ENCODE peak calls at places on chromosomes 7 and 10, in nine cellular contexts. One of them, this sample, is unnamed.

GRCh38 chr7:1357601-1358271 is 101.5 kb downstream of the MICALL2 start:
- DNase-seq in dorsolateral prefrontal cortex: peak
- DNase-seq in SJSA1: no peak
- DNase-seq in tibial nerve: no peak
- DNase-seq in GM23248: peak
- DNase-seq in CD8-positive, alpha-beta T cell: no peak
- DNase-seq in lower lobe of right lung: peak
- DNase-seq in effector memory CD4-positive, alpha-beta T cell: no peak
- DNase-seq in prostate gland: no peak
- DNase-seq in this sample: no peak

GRCh38 chr7:50781371-50781770 is 1.3 kb downstream of the GRB10 start:
- DNase-seq in tibial nerve: no peak
- DNase-seq in lower lobe of right lung: no peak
- DNase-seq in dorsolateral prefrontal cortex: no peak
- DNase-seq in SJSA1: no peak
- DNase-seq in GM23248: no peak
- DNase-seq in CD8-positive, alpha-beta T cell: no peak
- DNase-seq in effector memory CD4-positive, alpha-beta T cell: no peak
- DNase-seq in prostate gland: peak
- DNase-seq in this sample: no peak

GRCh38 chr7:132203021-132203420 is 373.2 kb downstream of the PLXNA4 start:
- DNase-seq in CD8-positive, alpha-beta T cell: no peak
- DNase-seq in lower lobe of right lung: no peak
- DNase-seq in dorsolateral prefrontal cortex: no peak
- DNase-seq in tibial nerve: no peak
- DNase-seq in prostate gland: no peak
- DNase-seq in SJSA1: no peak
- DNase-seq in GM23248: no peak
- DNase-seq in effector memory CD4-positive, alpha-beta T cell: no peak
- DNase-seq in this sample: no peak

GRCh38 chr10:4334853-4335252 is 491.2 kb upstream of the AKR1E2 start:
- DNase-seq in tibial nerve: no peak
- DNase-seq in GM23248: no peak
- DNase-seq in lower lobe of right lung: no peak
- DNase-seq in prostate gland: no peak
- DNase-seq in CD8-positive, alpha-beta T cell: no peak
- DNase-seq in SJSA1: no peak
- DNase-seq in effector memory CD4-positive, alpha-beta T cell: no peak
- DNase-seq in dorsolateral prefrontal cortex: no peak
- DNase-seq in this sample: no peak

GRCh38 chr7:116169060-116169459 is 41.3 kb upstream of the TES start:
- DNase-seq in SJSA1: no peak
- DNase-seq in prostate gland: no peak
- DNase-seq in lower lobe of right lung: no peak
- DNase-seq in effector memory CD4-positive, alpha-beta T cell: no peak
- DNase-seq in CD8-positive, alpha-beta T cell: no peak
- DNase-seq in dorsolateral prefrontal cortex: no peak
- DNase-seq in tibial nerve: no peak
- DNase-seq in GM23248: peak
- DNase-seq in this sample: peak

GRCh38 chr7:13880789-13881188 is 108.7 kb downstream of the ETV1 start:
- DNase-seq in dorsolateral prefrontal cortex: no peak
- DNase-seq in effector memory CD4-positive, alpha-beta T cell: no peak
- DNase-seq in CD8-positive, alpha-beta T cell: no peak
- DNase-seq in SJSA1: no peak
- DNase-seq in lower lobe of right lung: no peak
- DNase-seq in GM23248: peak
- DNase-seq in tibial nerve: no peak
- DNase-seq in prostate gland: no peak
- DNase-seq in this sample: peak

GRCh38 chr10:16799621-16800020 is 17.6 kb downstream of the RSU1 start:
- DNase-seq in effector memory CD4-positive, alpha-beta T cell: no peak
- DNase-seq in SJSA1: no peak
- DNase-seq in tibial nerve: no peak
- DNase-seq in lower lobe of right lung: no peak
- DNase-seq in prostate gland: no peak
- DNase-seq in CD8-positive, alpha-beta T cell: no peak
- DNase-seq in GM23248: no peak
- DNase-seq in dorsolateral prefrontal cortex: no peak
- DNase-seq in this sample: no peak

GRCh38 chr10:129758591-129759021 is 205.5 kb downstream of the EBF3 start:
- DNase-seq in prostate gland: peak
- DNase-seq in effector memory CD4-positive, alpha-beta T cell: no peak
- DNase-seq in GM23248: no peak
- DNase-seq in dorsolateral prefrontal cortex: peak
- DNase-seq in lower lobe of right lung: peak
- DNase-seq in CD8-positive, alpha-beta T cell: no peak
- DNase-seq in SJSA1: peak
- DNase-seq in tibial nerve: no peak
- DNase-seq in this sample: no peak

GRCh38 chr7:74429153-74429747 is 24.5 kb upstream of the GTF2IRD1 start:
- DNase-seq in dorsolateral prefrontal cortex: no peak
- DNase-seq in CD8-positive, alpha-beta T cell: no peak
- DNase-seq in SJSA1: no peak
- DNase-seq in prostate gland: no peak
- DNase-seq in tibial nerve: no peak
- DNase-seq in GM23248: peak
- DNase-seq in lower lobe of right lung: no peak
- DNase-seq in effector memory CD4-positive, alpha-beta T cell: no peak
- DNase-seq in this sample: peak

GRCh38 chr10:64574371-64574770 is 1053.2 kb downstream of the REEP3 start:
- DNase-seq in lower lobe of right lung: no peak
- DNase-seq in SJSA1: no peak
- DNase-seq in tibial nerve: no peak
- DNase-seq in prostate gland: no peak
- DNase-seq in GM23248: no peak
- DNase-seq in CD8-positive, alpha-beta T cell: no peak
- DNase-seq in dorsolateral prefrontal cortex: no peak
- DNase-seq in effector memory CD4-positive, alpha-beta T cell: no peak
- DNase-seq in this sample: no peak

GRCh38 chr10:87505366-87506113 is 847 bp downstream of the MINPP1 start:
- DNase-seq in lower lobe of right lung: peak
- DNase-seq in GM23248: peak
- DNase-seq in prostate gland: peak
- DNase-seq in tibial nerve: no peak
- DNase-seq in dorsolateral prefrontal cortex: peak
- DNase-seq in effector memory CD4-positive, alpha-beta T cell: no peak
- DNase-seq in SJSA1: peak
- DNase-seq in CD8-positive, alpha-beta T cell: no peak
- DNase-seq in this sample: no peak

GRCh38 chr7:157442993-157443831 is 106.4 kb downstream of the DNAJB6 start:
- DNase-seq in dorsolateral prefrontal cortex: peak
- DNase-seq in CD8-positive, alpha-beta T cell: no peak
- DNase-seq in tibial nerve: no peak
- DNase-seq in SJSA1: peak
- DNase-seq in effector memory CD4-positive, alpha-beta T cell: no peak
- DNase-seq in GM23248: no peak
- DNase-seq in prostate gland: no peak
- DNase-seq in lower lobe of right lung: peak
- DNase-seq in this sample: no peak

GRCh38 chr10:42768581-42769152 is 13.9 kb upstream of the BMS1 start:
- DNase-seq in prostate gland: no peak
- DNase-seq in CD8-positive, alpha-beta T cell: no peak
- DNase-seq in dorsolateral prefrontal cortex: no peak
- DNase-seq in GM23248: no peak
- DNase-seq in tibial nerve: no peak
- DNase-seq in lower lobe of right lung: no peak
- DNase-seq in SJSA1: no peak
- DNase-seq in effector memory CD4-positive, alpha-beta T cell: no peak
- DNase-seq in this sample: no peak

GRCh38 chr10:76675951-76676587 is 961.5 kb downstream of the KCNMA1 start:
- DNase-seq in tibial nerve: peak
- DNase-seq in CD8-positive, alpha-beta T cell: no peak
- DNase-seq in GM23248: peak
- DNase-seq in prostate gland: no peak
- DNase-seq in lower lobe of right lung: no peak
- DNase-seq in effector memory CD4-positive, alpha-beta T cell: no peak
- DNase-seq in dorsolateral prefrontal cortex: no peak
- DNase-seq in SJSA1: no peak
- DNase-seq in this sample: no peak

GRCh38 chr10:118592675-118593330 is 2.6 kb downstream of the PRLHR start:
- DNase-seq in tibial nerve: no peak
- DNase-seq in lower lobe of right lung: no peak
- DNase-seq in prostate gland: no peak
- DNase-seq in effector memory CD4-positive, alpha-beta T cell: no peak
- DNase-seq in GM23248: no peak
- DNase-seq in CD8-positive, alpha-beta T cell: no peak
- DNase-seq in dorsolateral prefrontal cortex: no peak
- DNase-seq in SJSA1: no peak
- DNase-seq in this sample: no peak

GRCh38 chr10:49700997-49701396 is 21.5 kb downstream of the C10orf53 start:
- DNase-seq in lower lobe of right lung: no peak
- DNase-seq in tibial nerve: no peak
- DNase-seq in dorsolateral prefrontal cortex: no peak
- DNase-seq in effector memory CD4-positive, alpha-beta T cell: no peak
- DNase-seq in GM23248: no peak
- DNase-seq in SJSA1: no peak
- DNase-seq in CD8-positive, alpha-beta T cell: no peak
- DNase-seq in prostate gland: no peak
- DNase-seq in this sample: no peak

GRCh38 chr7:140033036-140033435 is 29.7 kb downstream of the PARP12 start:
- DNase-seq in GM23248: peak
- DNase-seq in tibial nerve: no peak
- DNase-seq in CD8-positive, alpha-beta T cell: no peak
- DNase-seq in prostate gland: no peak
- DNase-seq in SJSA1: no peak
- DNase-seq in effector memory CD4-positive, alpha-beta T cell: no peak
- DNase-seq in lower lobe of right lung: no peak
- DNase-seq in dorsolateral prefrontal cortex: no peak
- DNase-seq in this sample: no peak

GRCh38 chr10:31622993-31623392 is 304.0 kb downstream of the ZEB1 start:
- DNase-seq in tibial nerve: peak
- DNase-seq in lower lobe of right lung: no peak
- DNase-seq in prostate gland: no peak
- DNase-seq in effector memory CD4-positive, alpha-beta T cell: no peak
- DNase-seq in GM23248: peak
- DNase-seq in CD8-positive, alpha-beta T cell: no peak
- DNase-seq in dorsolateral prefrontal cortex: no peak
- DNase-seq in SJSA1: no peak
- DNase-seq in this sample: peak

GRCh38 chr7:55570939-55571338 is 1.4 kb downstream of the VOPP1 start:
- DNase-seq in tibial nerve: no peak
- DNase-seq in effector memory CD4-positive, alpha-beta T cell: no peak
- DNase-seq in GM23248: peak
- DNase-seq in prostate gland: no peak
- DNase-seq in CD8-positive, alpha-beta T cell: no peak
- DNase-seq in lower lobe of right lung: no peak
- DNase-seq in dorsolateral prefrontal cortex: no peak
- DNase-seq in SJSA1: no peak
- DNase-seq in this sample: no peak

GRCh38 chr7:12685550-12685949 is 1.9 kb upstream of the ARL4A start:
- DNase-seq in lower lobe of right lung: no peak
- DNase-seq in effector memory CD4-positive, alpha-beta T cell: no peak
- DNase-seq in GM23248: peak
- DNase-seq in tibial nerve: peak
- DNase-seq in prostate gland: no peak
- DNase-seq in dorsolateral prefrontal cortex: no peak
- DNase-seq in SJSA1: no peak
- DNase-seq in CD8-positive, alpha-beta T cell: peak
- DNase-seq in this sample: no peak
- H3K4me3 ChIP-seq in lower lobe of right lung: peak
- H3K4me3 ChIP-seq in effector memory CD4-positive, alpha-beta T cell: no peak
- H3K4me3 ChIP-seq in GM23248: peak
- H3K4me3 ChIP-seq in tibial nerve: peak
- H3K4me3 ChIP-seq in prostate gland: no peak
- H3K4me3 ChIP-seq in dorsolateral prefrontal cortex: peak
- H3K4me3 ChIP-seq in SJSA1: no peak
- H3K4me3 ChIP-seq in CD8-positive, alpha-beta T cell: no peak
- H3K4me3 ChIP-seq in this sample: no peak

DNA sequence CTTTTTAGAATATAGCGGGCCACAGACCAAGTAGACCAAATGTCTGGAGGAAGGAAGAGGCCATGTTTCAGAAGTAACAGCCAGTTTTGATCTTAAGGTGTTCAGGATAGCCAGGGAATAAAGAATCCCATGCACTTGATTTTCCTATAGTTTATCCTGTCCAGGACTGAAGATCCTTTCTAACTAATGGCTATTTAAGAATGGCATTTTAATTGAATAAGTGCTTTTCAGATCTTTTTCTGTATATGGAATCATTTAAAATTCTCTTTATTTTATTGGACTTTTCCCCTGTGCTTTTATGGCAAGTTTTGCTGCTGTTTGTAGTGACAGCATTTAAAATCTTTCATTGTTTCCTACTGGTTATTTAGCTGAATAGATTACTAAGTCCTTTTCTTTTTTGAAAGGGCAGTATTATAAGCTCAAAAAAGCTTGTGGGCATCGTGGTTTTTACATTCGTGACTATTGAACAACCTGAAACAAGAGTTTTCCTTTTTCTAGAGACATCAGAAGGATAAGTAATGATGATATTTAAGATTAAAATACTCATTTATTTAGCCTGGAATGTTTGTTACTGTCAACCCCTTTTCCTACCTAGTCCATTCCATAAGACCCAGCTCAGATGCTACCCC is 2.4 kb downstream of the INPP5F start:
- DNase-seq in effector memory CD4-positive, alpha-beta T cell: no peak
- DNase-seq in CD8-positive, alpha-beta T cell: no peak
- DNase-seq in lower lobe of right lung: no peak
- DNase-seq in GM23248: no peak
- DNase-seq in SJSA1: no peak
- DNase-seq in tibial nerve: no peak
- DNase-seq in dorsolateral prefrontal cortex: no peak
- DNase-seq in prostate gland: no peak
- DNase-seq in this sample: no peak
- H3K4me3 ChIP-seq in effector memory CD4-positive, alpha-beta T cell: no peak
- H3K4me3 ChIP-seq in CD8-positive, alpha-beta T cell: no peak
- H3K4me3 ChIP-seq in lower lobe of right lung: no peak
- H3K4me3 ChIP-seq in GM23248: no peak
- H3K4me3 ChIP-seq in SJSA1: no peak
- H3K4me3 ChIP-seq in tibial nerve: no peak
- H3K4me3 ChIP-seq in dorsolateral prefrontal cortex: no peak
- H3K4me3 ChIP-seq in prostate gland: no peak
- H3K4me3 ChIP-seq in this sample: no peak

DNA sequence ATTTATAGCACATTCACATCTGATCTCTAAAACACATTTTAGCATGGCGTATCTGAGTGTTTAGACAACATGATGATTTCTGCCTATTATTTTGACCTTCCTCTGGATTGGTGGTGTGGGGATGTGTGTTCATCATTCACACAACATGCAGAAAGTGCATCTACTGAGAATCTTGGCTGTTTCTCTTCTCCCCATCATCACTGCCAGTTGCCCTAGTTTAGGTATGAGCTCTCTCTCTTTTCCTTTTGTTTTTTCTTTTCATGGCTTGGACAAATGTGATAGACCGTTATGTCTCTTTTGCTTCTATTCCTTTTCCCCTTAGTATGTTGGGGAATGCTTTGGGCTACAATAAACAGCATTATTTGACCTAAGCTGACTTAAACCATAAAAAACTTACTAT is 239.2 kb upstream of the FZD8 start:
- DNase-seq in tibial nerve: no peak
- DNase-seq in GM23248: no peak
- DNase-seq in SJSA1: no peak
- DNase-seq in CD8-positive, alpha-beta T cell: no peak
- DNase-seq in effector memory CD4-positive, alpha-beta T cell: no peak
- DNase-seq in lower lobe of right lung: no peak
- DNase-seq in dorsolateral prefrontal cortex: no peak
- DNase-seq in prostate gland: no peak
- DNase-seq in this sample: no peak
- H3K4me3 ChIP-seq in tibial nerve: no peak
- H3K4me3 ChIP-seq in GM23248: no peak
- H3K4me3 ChIP-seq in SJSA1: no peak
- H3K4me3 ChIP-seq in CD8-positive, alpha-beta T cell: no peak
- H3K4me3 ChIP-seq in effector memory CD4-positive, alpha-beta T cell: no peak
- H3K4me3 ChIP-seq in lower lobe of right lung: no peak
- H3K4me3 ChIP-seq in dorsolateral prefrontal cortex: no peak
- H3K4me3 ChIP-seq in prostate gland: no peak
- H3K4me3 ChIP-seq in this sample: no peak

GRCh38 chr7:64905547-64905946 is 2.5 kb downstream of the ZNF273 start:
- DNase-seq in lower lobe of right lung: no peak
- DNase-seq in tibial nerve: no peak
- DNase-seq in CD8-positive, alpha-beta T cell: no peak
- DNase-seq in dorsolateral prefrontal cortex: no peak
- DNase-seq in SJSA1: no peak
- DNase-seq in prostate gland: no peak
- DNase-seq in GM23248: no peak
- DNase-seq in effector memory CD4-positive, alpha-beta T cell: no peak
- DNase-seq in this sample: no peak
- H3K4me3 ChIP-seq in lower lobe of right lung: no peak
- H3K4me3 ChIP-seq in tibial nerve: no peak
- H3K4me3 ChIP-seq in CD8-positive, alpha-beta T cell: no peak
- H3K4me3 ChIP-seq in dorsolateral prefrontal cortex: no peak
- H3K4me3 ChIP-seq in SJSA1: no peak
- H3K4me3 ChIP-seq in prostate gland: no peak
- H3K4me3 ChIP-seq in GM23248: peak
- H3K4me3 ChIP-seq in effector memory CD4-positive, alpha-beta T cell: no peak
- H3K4me3 ChIP-seq in this sample: no peak

This sample was measured in skeletal muscle cell.